ENCODE peak calls at places on chromosomes 16 and 17, in eight cellular contexts. One of them, this sample, is unnamed.

GRCh38 chr16:10114411-10114810 is 67.8 kb downstream of the GRIN2A start:
- DNase-seq in substantia nigra: no peak
- DNase-seq in cardiac muscle cell: no peak
- DNase-seq in HTR-8/SVneo: no peak
- DNase-seq in stimulated activated CD8-positive, alpha-beta memory T cell treated with anti-CD3 and anti-CD28 coated beads, Interleukin-12 subunit alpha, Interleukin-12 subunit beta, amount 100 ng/mL, for 4 hours: no peak
- DNase-seq in effector memory CD8-positive, alpha-beta T cell: no peak
- DNase-seq in AML-193: no peak
- DNase-seq in activated naive CD4-positive, alpha-beta T cell: no peak
- DNase-seq in this sample: no peak

GRCh38 chr17:77738666-77739531 is 219.6 kb upstream of the TNRC6C start:
- DNase-seq in AML-193: no peak
- DNase-seq in effector memory CD8-positive, alpha-beta T cell: no peak
- DNase-seq in stimulated activated CD8-positive, alpha-beta memory T cell treated with anti-CD3 and anti-CD28 coated beads, Interleukin-12 subunit alpha, Interleukin-12 subunit beta, amount 100 ng/mL, for 4 hours: no peak
- DNase-seq in HTR-8/SVneo: no peak
- DNase-seq in substantia nigra: no peak
- DNase-seq in activated naive CD4-positive, alpha-beta T cell: no peak
- DNase-seq in cardiac muscle cell: no peak
- DNase-seq in this sample: no peak

GRCh38 chr17:57970706-57971105 is 15.5 kb upstream of the CUEDC1 start:
- DNase-seq in substantia nigra: no peak
- DNase-seq in HTR-8/SVneo: no peak
- DNase-seq in activated naive CD4-positive, alpha-beta T cell: no peak
- DNase-seq in cardiac muscle cell: no peak
- DNase-seq in stimulated activated CD8-positive, alpha-beta memory T cell treated with anti-CD3 and anti-CD28 coated beads, Interleukin-12 subunit alpha, Interleukin-12 subunit beta, amount 100 ng/mL, for 4 hours: no peak
- DNase-seq in effector memory CD8-positive, alpha-beta T cell: no peak
- DNase-seq in AML-193: no peak
- DNase-seq in this sample: no peak

GRCh38 chr16:90037202-90037765 is 18.0 kb upstream of the DBNDD1 start:
- DNase-seq in activated naive CD4-positive, alpha-beta T cell: no peak
- DNase-seq in effector memory CD8-positive, alpha-beta T cell: no peak
- DNase-seq in cardiac muscle cell: no peak
- DNase-seq in stimulated activated CD8-positive, alpha-beta memory T cell treated with anti-CD3 and anti-CD28 coated beads, Interleukin-12 subunit alpha, Interleukin-12 subunit beta, amount 100 ng/mL, for 4 hours: no peak
- DNase-seq in substantia nigra: no peak
- DNase-seq in HTR-8/SVneo: no peak
- DNase-seq in AML-193: no peak
- DNase-seq in this sample: no peak

GRCh38 chr16:70520612-70521297 is 2.6 kb downstream of the COG4 start:
- DNase-seq in substantia nigra: no peak
- DNase-seq in cardiac muscle cell: no peak
- DNase-seq in activated naive CD4-positive, alpha-beta T cell: no peak
- DNase-seq in HTR-8/SVneo: peak
- DNase-seq in stimulated activated CD8-positive, alpha-beta memory T cell treated with anti-CD3 and anti-CD28 coated beads, Interleukin-12 subunit alpha, Interleukin-12 subunit beta, amount 100 ng/mL, for 4 hours: no peak
- DNase-seq in effector memory CD8-positive, alpha-beta T cell: no peak
- DNase-seq in AML-193: peak
- DNase-seq in this sample: no peak

GRCh38 chr16:88772871-88773811 is 11.9 kb downstream of the PIEZO1 start:
- DNase-seq in AML-193: no peak
- DNase-seq in activated naive CD4-positive, alpha-beta T cell: no peak
- DNase-seq in stimulated activated CD8-positive, alpha-beta memory T cell treated with anti-CD3 and anti-CD28 coated beads, Interleukin-12 subunit alpha, Interleukin-12 subunit beta, amount 100 ng/mL, for 4 hours: no peak
- DNase-seq in effector memory CD8-positive, alpha-beta T cell: no peak
- DNase-seq in substantia nigra: peak
- DNase-seq in HTR-8/SVneo: no peak
- DNase-seq in cardiac muscle cell: peak
- DNase-seq in this sample: no peak

GRCh38 chr17:78345172-78345571 is 14.7 kb downstream of the SOCS3 start:
- DNase-seq in activated naive CD4-positive, alpha-beta T cell: no peak
- DNase-seq in HTR-8/SVneo: no peak
- DNase-seq in cardiac muscle cell: no peak
- DNase-seq in AML-193: no peak
- DNase-seq in substantia nigra: no peak
- DNase-seq in effector memory CD8-positive, alpha-beta T cell: no peak
- DNase-seq in stimulated activated CD8-positive, alpha-beta memory T cell treated with anti-CD3 and anti-CD28 coated beads, Interleukin-12 subunit alpha, Interleukin-12 subunit beta, amount 100 ng/mL, for 4 hours: no peak
- DNase-seq in this sample: no peak

GRCh38 chr17:35011671-35012216 is 31.4 kb downstream of the LIG3 start:
- DNase-seq in activated naive CD4-positive, alpha-beta T cell: no peak
- DNase-seq in stimulated activated CD8-positive, alpha-beta memory T cell treated with anti-CD3 and anti-CD28 coated beads, Interleukin-12 subunit alpha, Interleukin-12 subunit beta, amount 100 ng/mL, for 4 hours: no peak
- DNase-seq in HTR-8/SVneo: no peak
- DNase-seq in cardiac muscle cell: no peak
- DNase-seq in effector memory CD8-positive, alpha-beta T cell: no peak
- DNase-seq in substantia nigra: no peak
- DNase-seq in AML-193: no peak
- DNase-seq in this sample: no peak

GRCh38 chr17:20066253-20066652 is 57.1 kb downstream of the SPECC1 start:
- DNase-seq in cardiac muscle cell: no peak
- DNase-seq in stimulated activated CD8-positive, alpha-beta memory T cell treated with anti-CD3 and anti-CD28 coated beads, Interleukin-12 subunit alpha, Interleukin-12 subunit beta, amount 100 ng/mL, for 4 hours: no peak
- DNase-seq in activated naive CD4-positive, alpha-beta T cell: no peak
- DNase-seq in effector memory CD8-positive, alpha-beta T cell: no peak
- DNase-seq in HTR-8/SVneo: no peak
- DNase-seq in AML-193: no peak
- DNase-seq in substantia nigra: no peak
- DNase-seq in this sample: no peak

GRCh38 chr17:75159196-75160031 is 5.1 kb upstream of the JPT1 start:
- DNase-seq in AML-193: no peak
- DNase-seq in stimulated activated CD8-positive, alpha-beta memory T cell treated with anti-CD3 and anti-CD28 coated beads, Interleukin-12 subunit alpha, Interleukin-12 subunit beta, amount 100 ng/mL, for 4 hours: no peak
- DNase-seq in activated naive CD4-positive, alpha-beta T cell: no peak
- DNase-seq in substantia nigra: no peak
- DNase-seq in effector memory CD8-positive, alpha-beta T cell: no peak
- DNase-seq in cardiac muscle cell: no peak
- DNase-seq in HTR-8/SVneo: no peak
- DNase-seq in this sample: no peak

GRCh38 chr16:70750893-70751467 is 50.0 kb downstream of the VAC14 start:
- DNase-seq in effector memory CD8-positive, alpha-beta T cell: no peak
- DNase-seq in substantia nigra: no peak
- DNase-seq in cardiac muscle cell: peak
- DNase-seq in stimulated activated CD8-positive, alpha-beta memory T cell treated with anti-CD3 and anti-CD28 coated beads, Interleukin-12 subunit alpha, Interleukin-12 subunit beta, amount 100 ng/mL, for 4 hours: no peak
- DNase-seq in activated naive CD4-positive, alpha-beta T cell: no peak
- DNase-seq in AML-193: no peak
- DNase-seq in HTR-8/SVneo: peak
- DNase-seq in this sample: no peak

GRCh38 chr16:3980311-3981111 is 100.0 kb upstream of the CREBBP start:
- DNase-seq in HTR-8/SVneo: peak
- DNase-seq in substantia nigra: no peak
- DNase-seq in AML-193: no peak
- DNase-seq in stimulated activated CD8-positive, alpha-beta memory T cell treated with anti-CD3 and anti-CD28 coated beads, Interleukin-12 subunit alpha, Interleukin-12 subunit beta, amount 100 ng/mL, for 4 hours: no peak
- DNase-seq in cardiac muscle cell: no peak
- DNase-seq in effector memory CD8-positive, alpha-beta T cell: no peak
- DNase-seq in activated naive CD4-positive, alpha-beta T cell: no peak
- DNase-seq in this sample: no peak

This sample was measured in T follicular helper cell.